ENCODE peak calls at places on chromosomes 16 and 17, in four cellular contexts. V, Q, S and O are unnamed samples.
A peak's percentile ranks its signal among the peaks of the same experiment; 100 is the strongest.

GRCh38 chr16:66845791-66846221 is 1.6 kb downstream of the CA7 start:
- DNase-seq in V (no peak), Q (no peak), S (no peak), O (no peak)

GRCh38 chr17:72465191-72466024 is 344.6 kb downstream of the SOX9 start:
- DNase-seq in V (no peak), Q (peak; percentile 79), S (peak; percentile 93), O (peak; percentile 46)

GRCh38 chr16:10895053-10895946 is 18.3 kb downstream of the CIITA start:
- DNase-seq in Q (peak; percentile 47), V (peak; percentile 90), S (no peak), O (peak; percentile 31)

GRCh38 chr17:41404024-41404651 is 6.7 kb upstream of the KRT31 start:
- DNase-seq in S (no peak), V (no peak), Q (no peak), O (peak; percentile 80)

GRCh38 chr16:66717112-66717675 is 20.7 kb upstream of the CMTM4 start:
- DNase-seq in Q (peak; percentile 60), V (peak; percentile 61), S (no peak), O (no peak)

GRCh38 chr16:65634291-65634690 is 512.4 kb upstream of the CDH11 start:
- DNase-seq in S (no peak), V (no peak), Q (no peak), O (no peak)

GRCh38 chr17:412211-413015 is 59.8 kb upstream of the RPH3AL start:
- DNase-seq in S (no peak), V (peak; percentile 77), Q (peak; percentile 61), O (peak; percentile 81)

GRCh38 chr17:69361156-69361555 is 34.2 kb upstream of the ABCA5 start:
- DNase-seq in S (no peak), V (no peak), Q (no peak), O (no peak)

GRCh38 chr16:3548859-3549258 is 28.3 kb downstream of the NLRC3 start:
- DNase-seq in Q (no peak), S (no peak), V (no peak), O (no peak)

GRCh38 chr16:28497386-28497785 is 2.9 kb downstream of the APOBR start:
- DNase-seq in S (no peak), Q (no peak), V (no peak), O (no peak)

GRCh38 chr17:60641810-60642220 is 35.8 kb upstream of the BCAS3 start:
- DNase-seq in S (no peak), V (peak; percentile 78), Q (peak; percentile 79), O (peak; percentile 87)

GRCh38 chr17:69607162-69607834 is 192.8 kb downstream of the MAP2K6 start:
- DNase-seq in S (peak; percentile 45), V (peak; percentile 84), Q (peak; percentile 75), O (peak; percentile 90)

GRCh38 chr16:11670171-11671131 is 2.2 kb downstream of the SNN start:
- DNase-seq in V (no peak), Q (no peak), S (peak; percentile 46), O (no peak)

GRCh38 chr17:21679256-21680146 is 12.8 kb upstream of the KCNJ18 start:
- DNase-seq in Q (no peak), V (no peak), S (no peak), O (no peak)

GRCh38 chr16:66521951-66522771 is 27.8 kb downstream of the TK2 start:
- DNase-seq in Q (peak; percentile 57), S (peak; percentile 86), V (no peak), O (peak; percentile 27)

GRCh38 chr17:37701424-37702020 is 43.3 kb downstream of the HNF1B start:
- DNase-seq in S (peak; percentile 16), Q (peak; percentile 80), V (peak; percentile 39), O (peak; percentile 24)

GRCh38 chr16:81600275-81600674 is 155.7 kb downstream of the CMIP start:
- DNase-seq in V (peak; percentile 35), S (no peak), Q (no peak), O (peak; percentile 79)

GRCh38 chr16:15038689-15039088 is 17.2 kb downstream of the NTAN1 start:
- DNase-seq in V (peak; percentile 38), S (no peak), Q (no peak), O (no peak)

DNA sequence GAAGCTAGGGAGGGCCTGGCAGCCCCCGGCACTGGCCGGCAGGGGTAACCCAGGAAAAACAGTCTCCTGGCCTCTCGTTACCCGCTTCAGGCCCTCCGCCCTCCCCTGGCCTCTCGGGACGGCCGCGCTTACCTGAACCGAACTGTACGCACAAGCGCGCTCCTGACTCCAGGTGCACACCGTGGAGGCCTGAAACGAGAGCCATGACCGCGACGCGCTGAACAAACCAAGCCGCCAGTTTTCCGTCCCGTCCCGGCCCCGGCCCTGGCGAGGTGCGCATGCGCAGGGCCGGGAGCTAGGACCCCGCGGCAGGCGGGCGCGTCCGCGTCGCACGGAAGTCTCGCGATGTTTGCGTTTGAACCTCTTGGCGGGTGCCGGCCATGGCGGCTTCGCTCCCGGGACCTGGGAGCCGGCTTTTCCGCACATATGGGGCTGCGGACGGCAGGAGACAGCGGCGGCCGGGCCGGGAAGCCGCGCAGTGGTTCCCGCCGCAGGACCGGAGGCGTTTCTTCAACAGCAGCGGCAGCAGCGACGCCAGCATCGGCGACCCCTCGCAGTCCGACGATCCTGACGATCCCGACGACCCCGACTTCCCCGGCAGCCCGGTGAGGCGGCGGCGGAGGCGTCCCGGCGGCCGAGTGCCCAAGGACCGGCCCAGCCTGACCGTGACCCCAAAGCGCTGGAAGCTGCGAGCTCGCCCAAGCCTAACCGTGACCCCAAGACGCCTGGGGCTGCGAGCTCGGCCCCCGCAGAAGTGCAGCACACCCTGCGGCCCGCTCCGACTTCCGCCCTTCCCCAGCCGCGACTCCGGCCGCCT is at the start of gene HASPIN:
- DNase-seq in V (peak; percentile 99), Q (peak; percentile 93), S (peak; percentile 62), O (peak; percentile 86)
- TF ChIP-seq CTCF in V (peak; percentile 47), Q (no peak), S (peak; percentile 12), O (peak; percentile 60)

GRCh38 chr17:39027037-39027436 is 59.8 kb upstream of the FBXO47 start:
- DNase-seq in S (no peak), Q (peak; percentile 75), V (peak; percentile 66), O (peak; percentile 26)

GRCh38 chr17:39022961-39023360 is 55.8 kb upstream of the FBXO47 start:
- DNase-seq in Q (no peak), S (no peak), V (no peak), O (no peak)

GRCh38 chr17:39028690-39029089 is 61.5 kb upstream of the FBXO47 start:
- DNase-seq in Q (no peak), S (no peak), V (no peak), O (no peak)

GRCh38 chr17:39027440-39028035 is 60.3 kb upstream of the FBXO47 start:
- DNase-seq in S (no peak), Q (no peak), V (peak; percentile 17), O (no peak)
- H3K4me3 ChIP-seq in S (no peak overlapping the region), Q (peak overlapping the region; percentile 25), V (peak overlapping the region; percentile 53), O (peak overlapping the region; percentile 49)

GRCh38 chr16:86521236-86522197 is 11.2 kb downstream of the FOXF1 start:
- DNase-seq in V (no peak), S (no peak), Q (no peak), O (no peak)
- TF ChIP-seq CTCF in V (peak; percentile 11), S (no peak), Q (no peak), O (no peak)

GRCh38 chr16:56327929-56328258 is 97.5 kb downstream of the AMFR start:
- DNase-seq in V (no peak), S (no peak), Q (no peak), O (no peak)
- H3K4me3 ChIP-seq in V (no peak overlapping the region), S (no peak overlapping the region), Q (no peak overlapping the region), O (no peak overlapping the region)

DNA sequence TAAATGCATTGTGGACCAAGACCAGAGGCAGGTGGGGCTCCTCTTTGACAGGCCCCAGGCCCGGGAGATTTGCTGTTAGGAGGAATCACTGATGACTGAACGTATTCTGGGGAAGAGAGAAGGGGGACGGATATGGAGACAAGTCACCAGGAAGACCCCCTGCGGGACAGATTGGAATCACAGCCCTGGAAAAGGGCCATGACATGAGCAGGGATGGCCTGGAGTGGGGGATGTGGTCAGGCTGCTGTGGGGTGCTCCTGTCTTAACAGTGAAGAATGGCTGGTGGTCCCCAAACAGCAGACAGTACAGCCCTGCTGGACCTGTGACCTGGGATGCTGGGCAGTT is 23.7 kb upstream of the MGAT5B start:
- DNase-seq in V (no peak), Q (no peak), S (no peak), O (no peak)
- TF ChIP-seq CTCF in V (no peak), Q (no peak), S (no peak), O (no peak)

GRCh38 chr17:76561332-76561731 is 21.5 kb downstream of the PRCD start:
- DNase-seq in V (no peak), Q (no peak), S (no peak), O (no peak)

GRCh38 chr17:76558210-76559095 is 18.6 kb downstream of the PRCD start:
- DNase-seq in V (peak; percentile 43), Q (peak; percentile 52), S (no peak), O (peak; percentile 53)

GRCh38 chr17:76561799-76562268 is 22.0 kb downstream of the PRCD start:
- DNase-seq in S (no peak), Q (no peak), V (no peak), O (peak; percentile 46)

GRCh38 chr17:76560877-76561221 is 21.0 kb downstream of the PRCD start:
- DNase-seq in V (no peak), Q (no peak), S (no peak), O (no peak)

DNA sequence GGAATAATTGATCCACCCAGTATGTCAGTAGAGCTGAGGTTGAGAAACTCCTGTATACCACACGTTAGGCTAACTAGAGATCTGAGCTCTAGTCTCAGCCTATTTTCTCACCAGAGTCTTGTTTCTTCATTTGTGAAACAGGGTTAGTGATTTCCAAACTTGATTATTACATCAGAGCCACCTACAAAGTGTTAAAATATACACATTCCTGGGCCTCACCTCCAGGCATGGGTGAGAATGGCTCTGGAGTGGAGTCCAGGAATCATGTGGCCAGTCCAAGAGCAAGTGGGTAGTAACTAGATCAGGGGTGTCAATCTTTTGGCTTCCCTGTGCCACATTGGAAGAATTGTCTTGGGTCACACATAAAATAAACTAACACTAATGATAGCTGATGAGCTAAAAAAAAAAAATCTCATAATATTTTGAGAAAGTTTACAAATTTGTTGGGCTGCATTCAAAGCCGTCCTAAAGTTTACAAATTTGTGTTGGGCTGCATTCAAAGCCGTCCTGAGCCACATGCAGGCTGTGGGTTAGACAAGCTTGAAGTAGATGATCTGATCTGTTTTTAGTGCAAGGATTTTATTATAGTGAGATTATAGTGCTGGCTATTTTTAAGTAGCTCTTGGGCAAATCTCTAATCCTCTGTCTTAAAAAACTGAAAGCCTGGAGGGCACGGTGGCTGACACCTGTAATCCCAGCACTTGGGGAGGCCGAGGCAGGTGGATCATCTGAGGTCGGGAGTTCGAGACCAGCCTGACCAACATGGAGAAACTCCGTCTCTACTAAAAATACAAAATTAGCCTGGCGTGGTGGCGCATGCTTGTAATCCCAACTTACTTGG is 20.4 kb downstream of the PRCD start:
- DNase-seq in Q (no peak), V (no peak), S (no peak), O (no peak)
- H3K4me3 ChIP-seq in Q (no peak overlapping the region), V (no peak overlapping the region), S (peak overlapping the region; percentile 74), O (no peak overlapping the region)

GRCh38 chr17:10420811-10421210 is 939 bp downstream of the MYH8 start:
- DNase-seq in V (no peak), S (no peak), Q (no peak), O (no peak)

GRCh38 chr17:10415161-10415560 is 6.6 kb downstream of the MYH8 start:
- DNase-seq in Q (no peak), S (no peak), V (no peak), O (no peak)
- TF ChIP-seq CTCF in Q (no peak), S (no peak), V (no peak), O (no peak)

DNA sequence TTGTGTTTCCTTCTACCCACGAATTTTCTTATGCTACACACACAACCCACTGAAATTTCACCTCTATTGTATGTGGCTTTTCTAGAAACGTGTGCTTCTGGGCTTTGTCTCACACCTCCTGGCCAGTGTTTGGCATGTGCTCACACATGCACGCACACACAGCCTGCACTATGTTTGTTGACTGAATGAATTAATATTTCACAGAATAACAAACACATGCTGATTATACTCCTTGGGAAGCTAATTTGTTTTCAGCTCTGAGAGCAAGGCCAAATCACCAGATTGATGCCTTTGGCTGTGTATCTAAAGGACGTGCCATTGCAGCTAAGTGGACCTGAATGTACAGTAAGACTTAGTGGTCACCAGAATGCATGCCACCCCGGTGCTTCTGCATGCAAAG is 210.7 kb downstream of the WWOX start:
- DNase-seq in Q (no peak), S (no peak), V (no peak), O (no peak)
- H3K4me3 ChIP-seq in Q (no peak overlapping the region), S (no peak overlapping the region), V (no peak overlapping the region), O (no peak overlapping the region)